ENCODE peak calls at places on chromosome 10, in five cellular contexts. F is HFFc6; N is IMR-90; G is RWPE1; T is CD8-positive, alpha-beta T cell. D is an unnamed sample.
A peak's percentile ranks its signal among the peaks of the same experiment; 100 is the strongest.

GRCh38 chr10:126160971-126161630 is 227.2 kb downstream of the ADAM12 start:
- DNase-seq in F (no peak), N (peak; percentile 37), G (no peak), T (no peak), D (no peak)

GRCh38 chr10:106189254-106189653 is 975.3 kb downstream of the SORCS1 start:
- DNase-seq in F (no peak), N (no peak), G (peak; percentile 22), T (no peak), D (peak; percentile 7)

GRCh38 chr10:4296165-4296564 is 511.2 kb upstream of the KLF6 start:
- DNase-seq in F (no peak), N (no peak), G (no peak), T (no peak), D (no peak)

GRCh38 chr10:89553064-89553734 is 17.8 kb upstream of the SLC16A12 start:
- DNase-seq in F (peak; percentile 93), N (peak; percentile 97), G (peak; percentile 82), T (no peak), D (peak; percentile 20)

GRCh38 chr10:105535478-105535877 is 894.4 kb downstream of the SORCS3 start:
- DNase-seq in F (no peak), N (no peak), G (no peak), T (no peak), D (no peak)

GRCh38 chr10:14801693-14802092 is 27.0 kb upstream of the FAM107B start:
- DNase-seq in F (no peak), N (no peak), G (no peak), T (no peak), D (no peak)

GRCh38 chr10:129952771-129953489 is 11.1 kb downstream of the EBF3 start:
- DNase-seq in F (no peak), N (peak; percentile 40), G (no peak), T (no peak), D (no peak)

GRCh38 chr10:79559726-79560125 is 481 bp downstream of the SFTPA2 start:
- DNase-seq in F (peak; percentile 15), N (peak; percentile 43), G (peak; percentile 16), T (no peak), D (no peak)

GRCh38 chr10:98921381-98921780 is 314.3 kb downstream of the HPSE2 start:
- DNase-seq in F (no peak), N (no peak), G (no peak), T (no peak), D (no peak)

GRCh38 chr10:31099664-31100063 is 68.0 kb upstream of the ZNF438 start:
- DNase-seq in F (no peak), N (peak; percentile 36), G (peak; percentile 85), T (no peak), D (no peak)

GRCh38 chr10:3655528-3655927 is 129.5 kb downstream of the KLF6 start:
- DNase-seq in F (no peak), N (no peak), G (no peak), T (no peak), D (no peak)

GRCh38 chr10:79379512-79380124 is 32.3 kb downstream of the PPIF start:
- DNase-seq in F (no peak), N (no peak), G (no peak), T (peak; percentile 9), D (no peak)

GRCh38 chr10:33133557-33133956 is 175.5 kb upstream of the ITGB1 start:
- DNase-seq in F (peak; percentile 22), N (no peak), G (no peak), T (no peak), D (no peak)

GRCh38 chr10:14953452-14954000 is 370 bp downstream of the DCLRE1C start:
- DNase-seq in F (peak; percentile 74), N (peak; percentile 67), G (peak; percentile 34), T (no peak), D (peak; percentile 16)

GRCh38 chr10:109741712-109742111 is 181.6 kb downstream of the XPNPEP1 start:
- DNase-seq in F (no peak), N (no peak), G (no peak), T (no peak), D (no peak)

GRCh38 chr10:97024181-97025073 is 161.3 kb downstream of the SLIT1 start:
- DNase-seq in F (peak; percentile 69), N (peak; percentile 93), G (peak; percentile 62), T (no peak), D (no peak)

GRCh38 chr10:103241262-103242011 is 4.2 kb upstream of the RPEL1 start:
- DNase-seq in F (peak; percentile 43), N (peak; percentile 50), G (peak; percentile 86), T (no peak), D (no peak)

GRCh38 chr10:131688304-131688703 is 212.5 kb upstream of the PPP2R2D start:
- DNase-seq in F (no peak), N (no peak), G (no peak), T (no peak), D (no peak)

GRCh38 chr10:125985557-125986246 is 89.3 kb downstream of the FANK1 start:
- DNase-seq in F (no peak), N (no peak), G (no peak), T (no peak), D (no peak)

GRCh38 chr10:133129151-133129853 is 30.7 kb upstream of the KNDC1 start:
- DNase-seq in F (no peak), N (no peak), G (no peak), T (no peak), D (no peak)

GRCh38 chr10:119871881-119872609 is 598 bp downstream of the MCMBP start:
- DNase-seq in F (no peak), N (peak; percentile 28), G (peak; percentile 48), T (peak; percentile 56), D (no peak)

GRCh38 chr10:109919224-109919623 is 4.1 kb downstream of the XPNPEP1 start:
- DNase-seq in F (no peak), N (no peak), G (no peak), T (no peak), D (no peak)

GRCh38 chr10:125190961-125191360 is 30.6 kb upstream of the CTBP2 start:
- DNase-seq in F (no peak), N (no peak), G (no peak), T (no peak), D (no peak)

GRCh38 chr10:92972066-92972870 is 88.3 kb upstream of the CYP26C1 start:
- DNase-seq in F (peak; percentile 85), N (peak; percentile 90), G (peak; percentile 78), T (no peak), D (peak; percentile 68)

GRCh38 chr10:105269011-105269410 is 627.9 kb downstream of the SORCS3 start:
- DNase-seq in F (no peak), N (no peak), G (no peak), T (no peak), D (no peak)

GRCh38 chr10:14349081-14349480 is 18.4 kb upstream of the FRMD4A start:
- DNase-seq in F (no peak), N (no peak), G (no peak), T (no peak), D (no peak)

GRCh38 chr10:122173337-122173736 is 97.8 kb upstream of the BTBD16 start:
- DNase-seq in F (no peak), N (no peak), G (no peak), T (no peak), D (no peak)

GRCh38 chr10:124709862-124710261 is 34.3 kb downstream of the FAM53B start:
- DNase-seq in F (no peak), N (no peak), G (peak; percentile 54), T (no peak), D (no peak)

GRCh38 chr10:14904316-14904732 is 25.7 kb downstream of the SUV39H2 start:
- DNase-seq in F (peak; percentile 25), N (peak; percentile 35), G (peak; percentile 24), T (no peak), D (no peak)

DNA sequence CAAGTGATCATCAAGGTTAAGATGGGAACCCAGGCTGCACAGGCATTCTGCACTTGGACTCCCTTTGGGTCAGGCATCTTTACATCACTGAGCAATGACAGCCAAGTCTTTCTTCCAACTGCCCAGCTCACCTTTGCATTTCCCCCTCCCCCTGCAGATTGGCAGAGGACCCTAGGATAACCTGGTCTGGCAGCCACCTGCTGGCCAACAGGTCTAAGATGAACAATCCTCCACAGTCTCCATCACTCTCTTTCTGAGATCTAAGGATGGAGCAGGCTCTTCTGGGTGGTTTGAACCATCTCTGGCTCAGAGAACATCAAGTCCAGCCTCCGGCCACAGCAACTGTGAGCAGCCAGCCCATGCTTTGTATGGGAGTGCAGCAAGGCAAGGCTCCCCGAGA is 75.8 kb downstream of the RAB11FIP2 start:
- DNase-seq in F (no peak), N (no peak), G (no peak), T (no peak), D (no peak)
- TF ChIP-seq CTCF in F (no peak), N (no peak), G (no peak), T (no peak), D (no peak)

DNA sequence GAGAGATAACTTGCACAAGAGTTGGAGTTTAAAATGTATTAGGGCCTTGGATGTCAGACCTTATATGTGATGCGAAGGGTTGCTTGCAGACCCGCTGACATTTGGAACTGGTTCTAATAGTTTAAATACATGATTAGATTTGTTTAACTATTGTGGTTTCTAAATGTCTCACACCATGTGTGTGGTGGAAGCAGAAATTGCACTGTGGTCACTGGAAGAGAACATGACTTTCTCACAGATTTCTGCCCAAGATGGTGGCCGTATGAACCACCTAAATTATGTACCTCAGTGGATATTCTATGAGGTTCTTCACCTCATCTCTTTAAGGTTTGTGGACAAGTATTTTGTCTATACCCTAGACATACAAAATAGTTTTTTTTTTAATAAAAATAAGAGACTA is 8.2 kb upstream of the C1QL3 start:
- DNase-seq in F (no peak), N (no peak), G (no peak), T (no peak), D (no peak)
- TF ChIP-seq CTCF in F (no peak), N (no peak), G (no peak), T (no peak), D (no peak)

GRCh38 chr10:24246365-24246764 is 37.4 kb downstream of the KIAA1217 start:
- DNase-seq in F (no peak), N (no peak), G (no peak), T (no peak), D (no peak)

GRCh38 chr10:24254180-24254579 is 45.2 kb downstream of the KIAA1217 start:
- DNase-seq in F (no peak), N (peak; percentile 40), G (no peak), T (no peak), D (peak; percentile 27)

GRCh38 chr10:24247841-24248240 is 38.9 kb downstream of the KIAA1217 start:
- DNase-seq in F (no peak), N (no peak), G (no peak), T (no peak), D (no peak)

GRCh38 chr10:24251547-24251946 is 42.6 kb downstream of the KIAA1217 start:
- DNase-seq in F (no peak), N (no peak), G (no peak), T (no peak), D (no peak)

DNA sequence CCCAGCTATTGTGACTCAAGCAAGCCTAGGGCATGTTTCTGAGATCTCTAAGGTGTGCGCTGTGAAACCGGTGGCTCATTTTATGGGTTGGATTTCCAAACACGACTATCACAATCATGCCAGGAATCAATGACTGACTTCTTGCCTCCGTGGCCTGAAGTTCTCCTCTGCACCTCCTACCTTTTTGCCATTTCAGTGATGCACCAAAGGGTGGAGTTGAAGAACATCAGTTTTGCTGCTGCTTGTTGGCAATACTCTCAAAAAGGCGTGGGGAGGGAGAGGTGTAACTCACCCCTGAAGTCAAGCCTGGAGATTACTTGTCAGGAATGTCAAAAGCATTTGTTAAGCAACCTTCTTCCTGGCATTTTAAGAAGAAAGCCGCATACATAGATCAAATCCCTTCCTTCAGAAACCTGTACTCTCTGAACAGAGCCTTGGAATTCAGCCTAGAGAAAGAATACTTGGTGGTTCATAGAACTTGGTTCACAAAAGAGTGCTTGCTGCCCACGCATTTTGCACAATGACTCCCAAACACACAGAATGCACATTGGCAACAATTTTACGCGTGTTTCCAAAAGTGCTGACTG is 41.0 kb downstream of the KIAA1217 start:
- DNase-seq in F (no peak), N (no peak), G (peak; percentile 51), T (no peak), D (no peak)
- TF ChIP-seq CTCF in F (no peak), N (no peak), G (no peak), T (no peak), D (no peak)

GRCh38 chr10:58712982-58713381 is 200.3 kb downstream of the BICC1 start:
- DNase-seq in F (no peak), N (no peak), G (no peak), T (no peak), D (no peak)
- TF ChIP-seq CTCF in F (peak; percentile 69), N (peak; percentile 25), G (no peak), T (no peak), D (peak; percentile 9)

D was measured in HFF-Myc.